ENCODE peak calls at places on chromosomes 5 and 9, in four cellular contexts. One of them, this sample, is unnamed.

GRCh38 chr9:120892177-120892747 is 15.3 kb upstream of the PHF19 start:
- DNase-seq in endothelial cell of umbilical vein: no peak
- DNase-seq in body of pancreas: no peak
- DNase-seq in sigmoid colon: no peak
- DNase-seq in this sample: no peak

GRCh38 chr9:126705767-126706697 is 92.3 kb downstream of the LMX1B start:
- DNase-seq in body of pancreas: peak; percentile 59
- DNase-seq in sigmoid colon: peak; percentile 72
- DNase-seq in endothelial cell of umbilical vein: peak; percentile 28
- DNase-seq in this sample: peak; percentile 86

GRCh38 chr5:92552206-92553160 is 1028.5 kb downstream of the NR2F1-AS1 start:
- DNase-seq in sigmoid colon: no peak
- DNase-seq in endothelial cell of umbilical vein: peak; percentile 82
- DNase-seq in body of pancreas: no peak
- DNase-seq in this sample: no peak

GRCh38 chr9:118736406-118736805 is 632.8 kb downstream of the BRINP1 start:
- DNase-seq in body of pancreas: no peak
- DNase-seq in endothelial cell of umbilical vein: no peak
- DNase-seq in sigmoid colon: no peak
- DNase-seq in this sample: no peak

GRCh38 chr5:144815131-144815530 is 644.5 kb downstream of the KCTD16 start:
- DNase-seq in endothelial cell of umbilical vein: no peak
- DNase-seq in body of pancreas: no peak
- DNase-seq in sigmoid colon: no peak
- DNase-seq in this sample: no peak

GRCh38 chr5:133904641-133905040 is 63.8 kb downstream of the C5orf15 start:
- DNase-seq in body of pancreas: no peak
- DNase-seq in endothelial cell of umbilical vein: no peak
- DNase-seq in sigmoid colon: no peak
- DNase-seq in this sample: no peak

GRCh38 chr9:113574381-113575262 is 111.1 kb downstream of the RGS3 start:
- DNase-seq in sigmoid colon: peak; percentile 48
- DNase-seq in endothelial cell of umbilical vein: no peak
- DNase-seq in body of pancreas: peak; percentile 16
- DNase-seq in this sample: no peak

GRCh38 chr9:116098476-116098875 is 55.1 kb upstream of the PAPPA start:
- DNase-seq in sigmoid colon: no peak
- DNase-seq in body of pancreas: no peak
- DNase-seq in endothelial cell of umbilical vein: no peak
- DNase-seq in this sample: no peak

GRCh38 chr5:177310332-177310731 is 1.4 kb downstream of the MXD3 start:
- DNase-seq in sigmoid colon: no peak
- DNase-seq in body of pancreas: no peak
- DNase-seq in endothelial cell of umbilical vein: no peak
- DNase-seq in this sample: no peak

GRCh38 chr5:38265546-38266179 is 7.3 kb downstream of the EGFLAM start:
- DNase-seq in sigmoid colon: no peak
- DNase-seq in body of pancreas: peak; percentile 63
- DNase-seq in endothelial cell of umbilical vein: peak; percentile 56
- DNase-seq in this sample: peak; percentile 65

GRCh38 chr5:61575103-61575502 is 243.0 kb downstream of the ZSWIM6 start:
- DNase-seq in endothelial cell of umbilical vein: peak; percentile 24
- DNase-seq in body of pancreas: no peak
- DNase-seq in sigmoid colon: no peak
- DNase-seq in this sample: no peak

GRCh38 chr9:108022246-108022935 is 532.8 kb upstream of the KLF4 start:
- DNase-seq in body of pancreas: no peak
- DNase-seq in sigmoid colon: no peak
- DNase-seq in endothelial cell of umbilical vein: no peak
- DNase-seq in this sample: no peak

GRCh38 chr5:168209561-168209960 is 81.9 kb upstream of the WWC1 start:
- DNase-seq in sigmoid colon: no peak
- DNase-seq in body of pancreas: no peak
- DNase-seq in endothelial cell of umbilical vein: peak; percentile 23
- DNase-seq in this sample: no peak

GRCh38 chr9:127445851-127446719 is 5.1 kb downstream of the RPL12 start:
- DNase-seq in endothelial cell of umbilical vein: no peak
- DNase-seq in sigmoid colon: no peak
- DNase-seq in body of pancreas: no peak
- DNase-seq in this sample: no peak

GRCh38 chr5:170896779-170897178 is 35.0 kb downstream of the RANBP17 start:
- DNase-seq in sigmoid colon: no peak
- DNase-seq in endothelial cell of umbilical vein: peak; percentile 9
- DNase-seq in body of pancreas: peak; percentile 10
- DNase-seq in this sample: no peak

GRCh38 chr5:17289681-17290619 is 72.5 kb downstream of the BASP1 start:
- DNase-seq in sigmoid colon: no peak
- DNase-seq in endothelial cell of umbilical vein: no peak
- DNase-seq in body of pancreas: no peak
- DNase-seq in this sample: no peak

GRCh38 chr5:68545636-68546325 is 330.2 kb downstream of the PIK3R1 start:
- DNase-seq in endothelial cell of umbilical vein: no peak
- DNase-seq in body of pancreas: no peak
- DNase-seq in sigmoid colon: no peak
- DNase-seq in this sample: no peak

GRCh38 chr5:157559301-157559700 is 16.3 kb downstream of the ADAM19 start:
- DNase-seq in sigmoid colon: no peak
- DNase-seq in endothelial cell of umbilical vein: no peak
- DNase-seq in body of pancreas: no peak
- DNase-seq in this sample: no peak

GRCh38 chr9:16356196-16356765 is 514.2 kb downstream of the BNC2 start:
- DNase-seq in body of pancreas: no peak
- DNase-seq in endothelial cell of umbilical vein: no peak
- DNase-seq in sigmoid colon: no peak
- DNase-seq in this sample: no peak

GRCh38 chr5:149853019-149853648 is 91.5 kb downstream of the PDE6A start:
- DNase-seq in endothelial cell of umbilical vein: peak; percentile 75
- DNase-seq in sigmoid colon: peak; percentile 87
- DNase-seq in body of pancreas: peak; percentile 78
- DNase-seq in this sample: peak; percentile 70

GRCh38 chr5:65961644-65962043 is 35.3 kb downstream of the ERBIN start:
- DNase-seq in sigmoid colon: no peak
- DNase-seq in endothelial cell of umbilical vein: peak; percentile 22
- DNase-seq in body of pancreas: no peak
- DNase-seq in this sample: no peak

GRCh38 chr9:114732842-114733241 is 50.9 kb upstream of the TEX48 start:
- DNase-seq in endothelial cell of umbilical vein: no peak
- DNase-seq in body of pancreas: no peak
- DNase-seq in sigmoid colon: no peak
- DNase-seq in this sample: no peak

GRCh38 chr9:7536310-7536939 is 263.2 kb downstream of the DMAC1 start:
- DNase-seq in body of pancreas: peak; percentile 53
- DNase-seq in endothelial cell of umbilical vein: peak; percentile 42
- DNase-seq in sigmoid colon: no peak
- DNase-seq in this sample: no peak

GRCh38 chr5:9398227-9398626 is 147.6 kb downstream of the SEMA5A start:
- DNase-seq in endothelial cell of umbilical vein: no peak
- DNase-seq in sigmoid colon: no peak
- DNase-seq in body of pancreas: no peak
- DNase-seq in this sample: no peak

GRCh38 chr5:35012796-35013195 is 35.0 kb downstream of the AGXT2 start:
- DNase-seq in endothelial cell of umbilical vein: no peak
- DNase-seq in sigmoid colon: no peak
- DNase-seq in body of pancreas: no peak
- DNase-seq in this sample: no peak

GRCh38 chr5:80105698-80106439 is 70.7 kb downstream of the THBS4 start:
- DNase-seq in sigmoid colon: no peak
- DNase-seq in endothelial cell of umbilical vein: no peak
- DNase-seq in body of pancreas: no peak
- DNase-seq in this sample: no peak

GRCh38 chr5:19175776-19176570 is 812.0 kb downstream of the CDH18 start:
- DNase-seq in body of pancreas: no peak
- DNase-seq in endothelial cell of umbilical vein: no peak
- DNase-seq in sigmoid colon: no peak
- DNase-seq in this sample: no peak

GRCh38 chr9:137402752-137403151 is 20.2 kb downstream of the EXD3 start:
- DNase-seq in body of pancreas: no peak
- DNase-seq in endothelial cell of umbilical vein: no peak
- DNase-seq in sigmoid colon: no peak
- DNase-seq in this sample: no peak

GRCh38 chr9:21804336-21804735 is 1.9 kb downstream of the MTAP start:
- DNase-seq in endothelial cell of umbilical vein: no peak
- DNase-seq in sigmoid colon: no peak
- DNase-seq in body of pancreas: no peak
- DNase-seq in this sample: no peak

GRCh38 chr5:163409384-163409783 is 28.0 kb upstream of the CCNG1 start:
- DNase-seq in body of pancreas: no peak
- DNase-seq in endothelial cell of umbilical vein: no peak
- DNase-seq in sigmoid colon: no peak
- DNase-seq in this sample: no peak

GRCh38 chr5:59845733-59846132 is 47.8 kb downstream of the PDE4D start:
- DNase-seq in endothelial cell of umbilical vein: no peak
- DNase-seq in body of pancreas: no peak
- DNase-seq in sigmoid colon: no peak
- DNase-seq in this sample: no peak

DNA sequence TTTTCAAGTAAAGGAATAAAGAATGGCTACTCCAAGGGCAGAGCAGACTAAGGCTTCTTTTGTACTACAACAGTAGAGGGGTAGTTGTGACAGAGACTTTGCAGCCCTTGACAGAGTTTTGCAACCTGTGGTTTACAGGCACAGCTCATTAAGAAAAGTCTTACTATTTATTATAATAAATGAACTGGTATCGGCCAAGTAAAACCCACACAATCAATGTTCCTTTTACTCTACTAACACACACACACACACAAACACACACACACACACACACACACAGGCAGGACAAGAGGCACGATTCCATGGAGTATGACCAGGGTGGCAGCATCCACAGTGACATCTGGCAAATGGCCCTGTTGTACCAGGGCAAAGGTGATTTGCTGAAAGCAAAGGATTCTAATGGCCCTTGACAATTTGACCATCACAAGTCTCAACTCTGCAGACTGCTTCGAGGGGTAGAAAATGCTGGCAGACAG is 59.1 kb upstream of the GOLPH3 start:
- DNase-seq in endothelial cell of umbilical vein: no peak
- DNase-seq in sigmoid colon: no peak
- DNase-seq in body of pancreas: peak; percentile 69
- DNase-seq in this sample: no peak
- H3K36me3 ChIP-seq in endothelial cell of umbilical vein: peaks cover 5% of the 10 kb centered on the region
- H3K36me3 ChIP-seq in sigmoid colon: peaks cover 62% of the 10 kb centered on the region
- H3K36me3 ChIP-seq in body of pancreas: no peaks in the 10 kb centered on the region
- H3K36me3 ChIP-seq in this sample: no peaks in the 10 kb centered on the region

GRCh38 chr5:179795863-179796833 is 2.4 kb downstream of the LTC4S start:
- DNase-seq in body of pancreas: peak; percentile 84
- DNase-seq in endothelial cell of umbilical vein: peak; percentile 78
- DNase-seq in sigmoid colon: peak; percentile 87
- DNase-seq in this sample: peak; percentile 91
- TF ChIP-seq POLR2A in body of pancreas: peak; percentile 49
- TF ChIP-seq POLR2A in endothelial cell of umbilical vein: peak; percentile 61
- TF ChIP-seq POLR2A in sigmoid colon: peak; percentile 12
- TF ChIP-seq POLR2A in this sample: peak; percentile 28

DNA sequence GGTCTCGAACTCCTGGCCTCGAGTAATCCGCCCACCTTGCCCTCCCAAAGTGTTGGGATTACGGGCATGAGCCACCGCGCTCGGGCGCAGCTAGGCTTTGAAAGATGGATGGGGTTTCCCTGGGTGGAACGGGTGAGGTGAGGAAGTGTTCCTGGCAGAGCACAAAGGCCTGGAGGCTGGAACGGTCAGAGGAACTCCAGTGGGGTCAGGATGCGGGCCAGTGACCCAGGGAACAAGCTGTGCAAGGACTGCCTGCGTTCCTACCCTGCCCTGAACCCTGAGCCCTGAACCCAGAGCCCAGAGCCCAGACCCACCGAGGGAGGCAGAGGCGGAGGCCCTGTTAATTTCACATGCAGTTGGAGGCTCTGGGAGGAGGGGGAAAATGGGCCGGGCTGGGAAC is 23.4 kb downstream of the NCS1 start:
- DNase-seq in endothelial cell of umbilical vein: no peak
- DNase-seq in body of pancreas: no peak
- DNase-seq in sigmoid colon: no peak
- DNase-seq in this sample: no peak
- H3K27ac ChIP-seq in endothelial cell of umbilical vein: no peak overlapping the region
- H3K27ac ChIP-seq in body of pancreas: no peak overlapping the region
- H3K27ac ChIP-seq in sigmoid colon: peak overlapping the region; percentile 94
- H3K27ac ChIP-seq in this sample: no peak overlapping the region

GRCh38 chr9:35723426-35723825 is 8.6 kb downstream of the TLN1 start:
- DNase-seq in body of pancreas: no peak
- DNase-seq in endothelial cell of umbilical vein: no peak
- DNase-seq in sigmoid colon: no peak
- DNase-seq in this sample: no peak

GRCh38 chr9:35717132-35717870 is 14.7 kb downstream of the TLN1 start:
- DNase-seq in endothelial cell of umbilical vein: no peak
- DNase-seq in body of pancreas: no peak
- DNase-seq in sigmoid colon: peak; percentile 44
- DNase-seq in this sample: no peak

GRCh38 chr9:35716236-35716635 is 15.8 kb downstream of the TLN1 start:
- DNase-seq in body of pancreas: no peak
- DNase-seq in endothelial cell of umbilical vein: no peak
- DNase-seq in sigmoid colon: peak; percentile 74
- DNase-seq in this sample: no peak

GRCh38 chr9:35718726-35719511 is 13.1 kb downstream of the TLN1 start:
- DNase-seq in body of pancreas: no peak
- DNase-seq in sigmoid colon: peak; percentile 60
- DNase-seq in endothelial cell of umbilical vein: no peak
- DNase-seq in this sample: peak; percentile 76

DNA sequence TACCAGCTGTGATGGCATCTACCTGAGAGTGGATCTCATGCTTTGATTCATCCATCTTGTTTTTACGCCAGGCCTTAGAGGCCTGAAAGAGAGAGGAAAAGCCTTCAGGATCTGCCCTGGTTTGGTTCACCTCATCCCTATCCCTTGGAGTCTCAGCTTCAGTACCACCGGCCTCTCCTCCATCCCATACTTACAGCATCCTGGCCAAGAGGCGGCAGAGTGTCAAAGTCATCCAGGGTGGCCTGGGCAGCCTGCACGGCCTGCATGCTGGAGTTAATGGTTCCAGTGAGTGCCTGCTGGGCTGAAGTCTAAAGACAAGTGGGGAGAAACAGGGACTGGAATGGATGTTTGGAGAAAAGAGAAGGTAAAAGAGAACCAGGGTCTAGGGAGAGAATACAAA is 12.4 kb downstream of the TLN1 start:
- DNase-seq in body of pancreas: no peak
- DNase-seq in sigmoid colon: peak; percentile 59
- DNase-seq in endothelial cell of umbilical vein: no peak
- DNase-seq in this sample: no peak
- H3K36me3 ChIP-seq in body of pancreas: peaks cover 18% of the 10 kb centered on the region
- H3K36me3 ChIP-seq in sigmoid colon: peaks cover 100% of the 10 kb centered on the region
- H3K36me3 ChIP-seq in endothelial cell of umbilical vein: peaks cover 56% of the 10 kb centered on the region
- H3K36me3 ChIP-seq in this sample: peaks cover 100% of the 10 kb centered on the region

This sample was measured in Peyer's patch.